ENCODE peak calls at places on chromosomes 12 and 14, in nine cellular contexts. R, L, N, J, S, Z, U, D and W are unnamed samples.

GRCh38 chr14:25041898-25042297 is 8.0 kb downstream of the STXBP6 start:
- DNase-seq in R (no peak), L (no peak), N (no peak), J (no peak), S (no peak), Z (no peak), U (no peak), D (no peak), W (no peak)

GRCh38 chr12:2498961-2499500 is 295.7 kb upstream of the FKBP4 start:
- DNase-seq in R (no peak), L (no peak), N (no peak), J (no peak), S (no peak), Z (no peak), U (no peak), D (no peak), W (no peak)

GRCh38 chr12:122350444-122350843 is 72.0 kb downstream of the CLIP1 start:
- DNase-seq in R (no peak), L (peak; percentile 75), N (peak; percentile 93), J (no peak), S (no peak), Z (no peak), U (peak; percentile 78), D (peak; percentile 12), W (peak; percentile 77)

GRCh38 chr12:19410211-19410610 is 29.1 kb upstream of the AEBP2 start:
- DNase-seq in R (no peak), L (no peak), N (no peak), J (no peak), S (no peak), Z (no peak), U (no peak), D (no peak), W (no peak)

GRCh38 chr12:26830783-26831601 is 2.0 kb downstream of the ITPR2 start:
- DNase-seq in R (no peak), L (no peak), N (peak; percentile 14), J (no peak), S (no peak), Z (no peak), U (no peak), D (peak; percentile 12), W (peak; percentile 37)

GRCh38 chr14:103540816-103541493 is 12.0 kb downstream of the TRMT61A start:
- DNase-seq in R (peak; percentile 34), L (no peak), N (no peak), J (no peak), S (no peak), Z (no peak), U (no peak), D (no peak), W (no peak)

GRCh38 chr14:84643438-84643837 is 886.5 kb upstream of the FLRT2 start:
- DNase-seq in R (no peak), L (no peak), N (no peak), J (no peak), S (no peak), Z (no peak), U (no peak), D (no peak), W (no peak)

GRCh38 chr12:28216016-28216415 is 25.8 kb downstream of the CCDC91 start:
- DNase-seq in R (no peak), L (no peak), N (no peak), J (no peak), S (no peak), Z (no peak), U (no peak), D (no peak), W (no peak)

GRCh38 chr14:52076334-52076733 is 7.5 kb upstream of the NID2 start:
- DNase-seq in R (no peak), L (peak; percentile 66), N (peak; percentile 69), J (no peak), S (no peak), Z (no peak), U (peak; percentile 68), D (no peak), W (peak; percentile 4)

GRCh38 chr12:5078423-5078822 is 34.7 kb downstream of the KCNA5 start:
- DNase-seq in R (peak; percentile 43), L (no peak), N (no peak), J (no peak), S (no peak), Z (no peak), U (no peak), D (peak; percentile 41), W (no peak)

GRCh38 chr12:127282786-127283565 is 984.0 kb upstream of the TMEM132C start:
- DNase-seq in R (no peak), L (no peak), N (no peak), J (no peak), S (no peak), Z (no peak), U (no peak), D (no peak), W (no peak)

GRCh38 chr12:6928703-6929407 is 1.1 kb downstream of the ATN1 start:
- DNase-seq in R (peak; percentile 15), L (no peak), N (no peak), J (no peak), S (no peak), Z (no peak), U (no peak), D (no peak), W (no peak)

GRCh38 chr12:4595881-4596280 is 33.9 kb downstream of the DYRK4 start:
- DNase-seq in R (no peak), L (no peak), N (no peak), J (no peak), S (no peak), Z (no peak), U (no peak), D (no peak), W (no peak)

GRCh38 chr14:106844608-106845285 is 1318.4 kb downstream of the TMEM121 start:
- DNase-seq in R (peak; percentile 76), L (no peak), N (no peak), J (peak; percentile 70), S (no peak), Z (no peak), U (no peak), D (peak; percentile 79), W (no peak)

GRCh38 chr12:117031843-117032592 is 67.2 kb downstream of the TESC start:
- DNase-seq in R (no peak), L (no peak), N (no peak), J (peak; percentile 12), S (no peak), Z (no peak), U (no peak), D (peak; percentile 38), W (no peak)

GRCh38 chr12:636632-637031 is 26.6 kb downstream of the NINJ2 start:
- DNase-seq in R (no peak), L (no peak), N (no peak), J (no peak), S (no peak), Z (no peak), U (no peak), D (no peak), W (no peak)

GRCh38 chr14:23707415-23707814 is 71.3 kb downstream of the DHRS2 start:
- DNase-seq in R (no peak), L (no peak), N (no peak), J (no peak), S (no peak), Z (no peak), U (no peak), D (no peak), W (no peak)

GRCh38 chr14:77579065-77579464 is 37.4 kb downstream of the SPTLC2 start:
- DNase-seq in R (no peak), L (peak; percentile 54), N (no peak), J (no peak), S (no peak), Z (no peak), U (no peak), D (no peak), W (no peak)

GRCh38 chr14:38207830-38208815 is at the start of gene SSTR1:
- DNase-seq in R (peak; percentile 83), L (no peak), N (peak; percentile 10), J (no peak), S (peak; percentile 17), Z (no peak), U (peak; percentile 28), D (peak; percentile 90), W (peak; percentile 13)

GRCh38 chr12:64780220-64780530 is 21.0 kb upstream of the GNS start:
- DNase-seq in R (no peak), L (no peak), N (no peak), J (no peak), S (no peak), Z (no peak), U (no peak), D (no peak), W (no peak)

GRCh38 chr14:69571879-69572633 is 2.6 kb downstream of the CCDC177 start:
- DNase-seq in R (peak; percentile 42), L (peak; percentile 15), N (peak; percentile 37), J (no peak), S (peak; percentile 12), Z (peak; percentile 37), U (peak; percentile 14), D (peak; percentile 39), W (peak; percentile 17)

GRCh38 chr14:96255501-96256366 is at the start of gene BDKRB1:
- DNase-seq in R (no peak), L (peak; percentile 96), N (no peak), J (no peak), S (no peak), Z (no peak), U (peak; percentile 88), D (no peak), W (no peak)

GRCh38 chr14:102182901-102183619 is 43.4 kb downstream of the WDR20 start:
- DNase-seq in R (no peak), L (no peak), N (no peak), J (no peak), S (no peak), Z (no peak), U (peak; percentile 32), D (no peak), W (no peak)

GRCh38 chr12:100733817-100734593 is 60.6 kb upstream of the ANO4 start:
- DNase-seq in R (no peak), L (peak; percentile 60), N (peak; percentile 66), J (no peak), S (no peak), Z (no peak), U (peak; percentile 65), D (no peak), W (peak; percentile 71)

GRCh38 chr14:95047754-95048153 is 109.6 kb downstream of the DICER1 start:
- DNase-seq in R (no peak), L (no peak), N (no peak), J (no peak), S (no peak), Z (no peak), U (no peak), D (no peak), W (no peak)

GRCh38 chr14:59020382-59020781 is 168.1 kb upstream of the DAAM1 start:
- DNase-seq in R (no peak), L (peak; percentile 46), N (peak; percentile 23), J (no peak), S (no peak), Z (no peak), U (peak; percentile 51), D (peak; percentile 21), W (peak; percentile 29)

GRCh38 chr14:102407258-102407657 is 44.5 kb downstream of the TECPR2 start:
- DNase-seq in R (no peak), L (no peak), N (no peak), J (no peak), S (no peak), Z (no peak), U (no peak), D (no peak), W (no peak)

GRCh38 chr12:117743746-117744145 is 225.0 kb downstream of the KSR2 start:
- DNase-seq in R (no peak), L (no peak), N (no peak), J (no peak), S (no peak), Z (no peak), U (no peak), D (no peak), W (no peak)

GRCh38 chr12:66188584-66189475 is at the start of gene IRAK3:
- DNase-seq in R (peak; percentile 44), L (peak; percentile 31), N (peak; percentile 72), J (peak; percentile 48), S (peak; percentile 30), Z (peak; percentile 52), U (peak; percentile 72), D (peak; percentile 84), W (peak; percentile 86)

GRCh38 chr14:54699087-54699530 is 132.2 kb downstream of the SAMD4A start:
- DNase-seq in R (no peak), L (no peak), N (no peak), J (no peak), S (no peak), Z (no peak), U (no peak), D (no peak), W (no peak)

GRCh38 chr14:69291396-69291795 is 31.4 kb downstream of the GALNT16 start:
- DNase-seq in R (no peak), L (no peak), N (no peak), J (no peak), S (no peak), Z (no peak), U (no peak), D (no peak), W (no peak)